ENCODE peak calls at places on chromosomes 4 and X, in nine cellular contexts. M is HCT116, A is breast epithelium, D is suprapubic skin, O is right lobe of liver, B is uterus, I is tibial nerve, W is HepG2, J is transverse colon. V is an unnamed sample.

GRCh38 chr4:116599859-116600258 is 485.5 kb downstream of the TRAM1L1 start:
- DNase-seq in M (no peak), A (no peak), D (no peak), O (no peak), B (no peak), I (no peak), W (no peak), J (no peak), V (no peak)

GRCh38 chrX:53356186-53356585 is 66.3 kb downstream of the SMC1A start:
- DNase-seq in M (no peak), A (no peak), D (no peak), O (no peak), B (no peak), I (no peak), W (no peak), J (no peak), V (no peak)

GRCh38 chrX:15686818-15687685 is 22.4 kb upstream of the CLTRN start:
- DNase-seq in M (peak), A (no peak), D (peak), O (peak), B (peak), I (peak), W (peak), J (peak), V (no peak)

GRCh38 chr4:111466821-111467605 is 678.2 kb upstream of the FAM241A start:
- DNase-seq in M (no peak), A (no peak), D (no peak), O (no peak), B (no peak), I (no peak), W (no peak), J (no peak), V (no peak)

GRCh38 chrX:45697591-45697990 is 496.9 kb upstream of the DIPK2B start:
- DNase-seq in M (no peak), A (no peak), D (no peak), O (no peak), B (peak), I (no peak), W (no peak), J (no peak), V (no peak)

GRCh38 chr4:3331511-3332394 is 38.9 kb downstream of the RGS12 start:
- DNase-seq in M (no peak), A (no peak), D (no peak), O (peak), B (peak), I (no peak), W (no peak), J (no peak), V (peak)

GRCh38 chr4:25842229-25842840 is 20.5 kb downstream of the SEL1L3 start:
- DNase-seq in M (no peak), A (no peak), D (no peak), O (no peak), B (no peak), I (no peak), W (no peak), J (peak), V (no peak)

GRCh38 chr4:145984563-145984962 is 45.9 kb upstream of the ZNF827 start:
- DNase-seq in M (no peak), A (no peak), D (no peak), O (no peak), B (no peak), I (no peak), W (no peak), J (peak), V (no peak)

GRCh38 chr4:72209600-72209999 is 177.8 kb downstream of the NPFFR2 start:
- DNase-seq in M (no peak), A (no peak), D (no peak), O (no peak), B (no peak), I (no peak), W (no peak), J (no peak), V (no peak)

GRCh38 chr4:172514011-172514410 is 654.6 kb upstream of the GALNT7 start:
- DNase-seq in M (no peak), A (no peak), D (no peak), O (no peak), B (no peak), I (no peak), W (no peak), J (peak), V (no peak)

GRCh38 chr4:102675142-102675541 is 85.6 kb downstream of the MANBA start:
- DNase-seq in M (no peak), A (no peak), D (no peak), O (no peak), B (no peak), I (no peak), W (peak), J (no peak), V (no peak)

GRCh38 chr4:101211146-101211553 is 136.2 kb downstream of the PPP3CA start:
- DNase-seq in M (no peak), A (no peak), D (no peak), O (no peak), B (no peak), I (no peak), W (peak), J (no peak), V (no peak)

GRCh38 chrX:153492543-153492942 is 2.2 kb upstream of the BGN start:
- DNase-seq in M (no peak), A (no peak), D (no peak), O (no peak), B (no peak), I (no peak), W (no peak), J (no peak), V (no peak)

GRCh38 chr4:88989990-88990389 is 67.0 kb downstream of the FAM13A start:
- DNase-seq in M (no peak), A (no peak), D (no peak), O (no peak), B (no peak), I (no peak), W (no peak), J (no peak), V (no peak)

GRCh38 chr4:147879676-147880075 is 147.8 kb downstream of the ARHGAP10 start:
- DNase-seq in M (no peak), A (no peak), D (no peak), O (no peak), B (no peak), I (no peak), W (no peak), J (no peak), V (no peak)

GRCh38 chrX:97402333-97402732 is 518.6 kb downstream of the RPA4 start:
- DNase-seq in M (no peak), A (no peak), D (no peak), O (no peak), B (no peak), I (no peak), W (no peak), J (no peak), V (no peak)

GRCh38 chr4:26201119-26201518 is 119.7 kb upstream of the RBPJ start:
- DNase-seq in M (no peak), A (no peak), D (no peak), O (no peak), B (no peak), I (no peak), W (no peak), J (no peak), V (no peak)

GRCh38 chr4:182062936-182063335 is 180.3 kb upstream of the TENM3 start:
- DNase-seq in M (no peak), A (no peak), D (no peak), O (no peak), B (no peak), I (no peak), W (no peak), J (no peak), V (no peak)

DNA sequence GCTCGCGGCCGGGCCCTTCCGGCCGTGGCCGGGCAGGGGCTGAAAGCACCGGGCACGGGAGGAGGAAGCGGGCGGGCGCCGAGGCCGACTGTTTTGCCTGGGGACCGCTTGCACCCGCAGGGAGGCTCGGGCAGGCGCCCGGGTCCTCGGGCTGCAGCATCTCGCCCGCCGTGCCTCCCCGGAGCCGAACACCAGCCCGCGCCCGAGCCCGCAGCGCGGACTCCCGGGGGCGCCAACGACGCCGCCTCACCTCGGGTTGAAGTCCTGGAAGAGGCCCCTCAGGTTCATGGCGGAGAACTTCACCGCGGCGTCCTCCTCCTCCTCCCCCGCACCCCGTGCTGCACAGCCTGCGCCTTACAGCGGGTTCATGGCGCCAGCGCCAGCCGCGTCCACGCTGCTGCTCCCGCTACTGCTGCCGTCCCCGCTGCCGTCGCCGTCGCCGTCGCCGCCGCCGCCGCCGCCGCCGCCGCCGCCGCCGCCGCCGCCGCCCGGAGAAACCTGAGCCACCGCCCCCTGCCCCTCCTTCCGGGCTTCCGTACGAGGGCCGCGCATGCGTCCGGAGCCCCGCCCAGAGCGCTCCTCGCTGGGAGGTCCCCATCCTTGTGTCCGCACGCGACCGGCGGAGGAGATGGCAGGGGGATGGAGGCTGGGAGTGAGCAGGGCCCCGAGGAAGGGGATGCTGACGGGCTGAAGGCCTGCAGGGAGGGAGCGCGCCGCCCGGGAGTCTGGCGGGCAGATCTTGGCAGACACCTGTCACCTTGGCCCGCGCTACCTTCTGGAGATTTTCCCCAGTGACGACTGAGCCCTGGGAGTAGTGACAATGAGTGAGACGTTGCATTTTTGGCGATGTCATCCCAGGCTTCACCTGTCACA is at the start of gene TMEM185A:
- DNase-seq in M (peak), A (peak), D (peak), O (peak), B (peak), I (peak), W (peak), J (peak), V (no peak)
- TF ChIP-seq POLR2A in M (no peak), A (no peak), D (no peak), O (no peak), B (no peak), I (no peak), W (no peak), J (no peak), V (no peak)

DNA sequence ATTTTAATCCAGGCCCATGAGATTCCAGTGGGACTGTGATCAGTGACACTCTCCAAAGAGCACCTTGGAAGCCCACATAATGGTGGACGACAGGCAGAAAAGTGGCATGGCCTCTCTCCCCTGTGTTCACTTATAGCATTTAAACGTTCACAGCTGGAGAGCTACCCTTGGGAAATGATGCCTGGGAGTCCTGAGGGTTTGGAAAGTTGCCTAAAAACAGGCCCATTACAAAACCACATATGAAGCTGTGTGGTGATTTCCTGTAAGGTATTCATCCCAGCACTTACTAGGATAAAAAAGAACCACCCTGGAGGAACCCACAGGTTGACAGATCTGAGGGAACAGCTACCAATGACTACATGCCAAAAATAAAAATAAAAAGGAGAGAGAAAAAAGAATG is 193.2 kb downstream of the RASL11B start:
- DNase-seq in M (no peak), A (no peak), D (no peak), O (no peak), B (no peak), I (no peak), W (no peak), J (no peak), V (no peak)
- H3K27ac ChIP-seq in M (no peak), A (no peak), D (no peak), O (no peak), B (no peak), I (no peak), W (peak), J (no peak), V (no peak)

DNA sequence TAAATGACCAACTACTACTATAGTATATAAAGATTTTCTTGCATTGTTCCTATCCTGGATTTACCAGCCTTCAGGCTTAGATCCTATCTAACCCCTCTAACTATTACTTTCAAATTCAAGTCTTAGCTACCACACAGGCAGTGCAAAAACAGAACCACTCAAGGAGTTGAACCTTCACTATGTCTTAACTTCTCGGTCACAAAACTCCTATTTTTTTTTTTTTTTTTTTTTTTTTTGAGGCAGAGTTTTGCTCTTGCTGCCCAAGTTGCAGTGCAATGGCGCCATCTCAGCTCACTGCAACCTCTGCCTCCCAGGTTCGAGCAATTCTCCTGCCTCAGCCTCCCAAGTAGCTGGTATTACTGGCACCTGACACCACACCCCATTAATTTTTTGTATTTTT is 6.3 kb upstream of the FAM200B start:
- DNase-seq in M (no peak), A (no peak), D (no peak), O (no peak), B (no peak), I (no peak), W (no peak), J (no peak), V (no peak)
- TF ChIP-seq POLR2A in M (no peak), A (no peak), D (no peak), O (no peak), B (no peak), I (no peak), W (no peak), J (no peak), V (no peak)

DNA sequence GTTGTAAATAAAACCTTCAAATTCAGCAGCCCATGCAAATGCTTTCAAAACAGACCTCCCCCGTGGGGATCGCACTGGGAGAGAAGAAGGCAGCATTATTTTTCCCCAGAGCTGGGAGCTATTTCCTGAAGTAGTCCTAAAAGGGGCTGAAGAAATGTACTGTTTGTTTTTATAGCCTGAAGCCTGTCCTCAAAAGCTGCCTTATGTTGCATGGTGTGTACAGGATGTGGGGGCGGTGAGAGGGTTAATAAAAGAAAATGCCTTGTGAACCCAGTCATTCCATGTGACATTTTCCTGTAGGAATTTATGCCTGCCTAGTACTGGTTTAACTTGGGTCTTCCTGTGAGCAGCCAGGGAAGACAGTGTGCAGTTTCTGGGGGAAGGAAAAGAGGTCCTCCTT is 144.1 kb downstream of the SOWAHB start:
- DNase-seq in M (no peak), A (no peak), D (no peak), O (no peak), B (no peak), I (no peak), W (no peak), J (no peak), V (no peak)
- H3K27ac ChIP-seq in M (peak), A (peak), D (no peak), O (no peak), B (peak), I (peak), W (no peak), J (peak), V (peak)

DNA sequence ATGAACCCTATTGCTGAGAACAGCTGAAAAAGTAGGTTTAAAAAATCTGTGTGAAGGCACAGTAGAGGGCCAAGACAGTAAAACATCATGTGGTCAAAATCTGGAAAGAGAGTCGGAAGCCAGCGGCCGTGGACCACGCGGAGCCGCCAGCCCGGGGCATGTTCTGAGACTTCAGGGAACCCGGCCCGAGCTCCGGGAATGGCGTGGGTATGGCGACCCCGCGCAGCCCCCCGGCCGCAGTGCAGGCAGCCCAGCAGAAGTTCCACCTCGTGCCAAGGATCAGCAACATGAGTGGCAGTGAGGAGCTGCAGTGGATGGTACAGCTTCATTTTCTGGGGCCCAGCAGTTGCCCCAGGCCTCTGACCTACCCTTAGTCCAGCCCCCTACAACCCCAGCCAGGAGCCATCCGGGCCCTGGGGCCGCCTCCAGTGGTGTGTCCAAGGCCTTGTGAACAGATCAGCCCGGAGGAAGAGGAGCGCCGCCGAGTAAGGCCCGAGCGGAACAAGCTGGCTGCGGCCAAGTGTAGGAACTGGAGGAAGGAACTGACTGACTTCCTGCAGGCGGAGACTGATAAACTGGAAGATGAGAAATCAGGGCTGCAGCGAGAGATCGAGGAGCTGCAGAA is 94.2 kb downstream of the LARP1B start:
- DNase-seq in M (no peak), A (no peak), D (no peak), O (peak), B (no peak), I (no peak), W (no peak), J (no peak), V (no peak)
- TF ChIP-seq POLR2A in M (no peak), A (no peak), D (no peak), O (no peak), B (no peak), I (no peak), W (no peak), J (no peak), V (no peak)